ENCODE peak calls at places on chromosomes 3 and 15, in seven cellular contexts. B is endothelial cell of umbilical vein, N is HCT116, M is neural progenitor cell, U is PC-9, V is GM23248, I is IMR-90. O is an unnamed sample. For H4K20me1, the result is how much of the 10 kb centered on the place peaks cover.

GRCh38 chr3:177830411-177830849 is 633.1 kb upstream of the TBL1XR1 start:
- DNase-seq in B (no peak), M (no peak), I (peak), N (no peak), V (peak), U (no peak), O (peak)

GRCh38 chr3:140469491-140469890 is 208.4 kb upstream of the TRIM42 start:
- DNase-seq in N (no peak), M (no peak), I (no peak), U (no peak), V (peak), B (no peak), O (peak)

GRCh38 chr3:16687206-16687605 is 82.0 kb upstream of the DAZL start:
- DNase-seq in I (no peak), V (no peak), N (no peak), M (peak), U (no peak), B (no peak), O (no peak)

GRCh38 chr3:37963635-37964034 is 27.0 kb upstream of the VILL start:
- DNase-seq in M (no peak), N (no peak), V (no peak), I (no peak), U (no peak), B (no peak), O (no peak)

GRCh38 chr3:124398594-124398993 is 331.7 kb upstream of the UMPS start:
- DNase-seq in V (no peak), U (no peak), I (no peak), M (no peak), N (no peak), B (no peak), O (no peak)

GRCh38 chr3:181210275-181210674 is 220.7 kb upstream of the DNAJC19 start:
- DNase-seq in I (peak), V (peak), N (peak), M (peak), U (no peak), B (peak), O (peak)

GRCh38 chr3:27185231-27185989 is 183.8 kb downstream of the NEK10 start:
- DNase-seq in M (no peak), B (no peak), V (no peak), N (no peak), I (no peak), U (no peak), O (no peak)

GRCh38 chr3:129579991-129580390 is 26.5 kb downstream of the PLXND1 start:
- DNase-seq in B (no peak), M (no peak), I (no peak), V (no peak), U (no peak), N (no peak), O (no peak)

GRCh38 chr15:89334510-89335288 is at the start of gene POLG:
- DNase-seq in N (peak), B (peak), U (peak), M (peak), I (peak), V (peak), O (peak)

GRCh38 chr15:60370804-60371700 is 26.7 kb downstream of the ANXA2 start:
- DNase-seq in V (peak), U (peak), B (peak), M (no peak), N (peak), I (peak), O (peak)

GRCh38 chr15:99057697-99058420 is 47.0 kb upstream of the SYNM start:
- DNase-seq in B (peak), V (no peak), U (no peak), M (no peak), N (no peak), I (no peak), O (no peak)

GRCh38 chr3:190119734-190120133 is 963 bp downstream of the P3H2 start:
- DNase-seq in V (no peak), I (no peak), B (no peak), U (no peak), M (no peak), N (no peak), O (no peak)
- H3K4me3 ChIP-seq in V (peak), I (peak), B (no peak), U (peak), M (peak), N (peak), O (peak)

GRCh38 chr15:57044072-57044702 is 125.7 kb downstream of the TCF12 start:
- DNase-seq in U (no peak), N (no peak), V (no peak), B (no peak), I (no peak), M (no peak), O (no peak)

GRCh38 chr15:57045741-57046382 is 127.4 kb downstream of the TCF12 start:
- DNase-seq in U (no peak), M (no peak), V (no peak), B (no peak), N (no peak), I (no peak), O (no peak)

GRCh38 chr15:57041416-57041815 is 123.0 kb downstream of the TCF12 start:
- DNase-seq in I (no peak), B (peak), U (no peak), N (no peak), M (no peak), V (no peak), O (no peak)

GRCh38 chr15:57048930-57049550 is 130.6 kb downstream of the TCF12 start:
- DNase-seq in I (peak), N (no peak), U (no peak), V (no peak), B (no peak), M (no peak), O (peak)

GRCh38 chr15:57044961-57045360 is 126.5 kb downstream of the TCF12 start:
- DNase-seq in N (no peak), I (no peak), U (no peak), B (no peak), V (no peak), M (no peak), O (no peak)
- H4K20me1 ChIP-seq in N (under half), I (under half), U (under half), B (under half), V (under half), M (half or more), O (under half)

DNA sequence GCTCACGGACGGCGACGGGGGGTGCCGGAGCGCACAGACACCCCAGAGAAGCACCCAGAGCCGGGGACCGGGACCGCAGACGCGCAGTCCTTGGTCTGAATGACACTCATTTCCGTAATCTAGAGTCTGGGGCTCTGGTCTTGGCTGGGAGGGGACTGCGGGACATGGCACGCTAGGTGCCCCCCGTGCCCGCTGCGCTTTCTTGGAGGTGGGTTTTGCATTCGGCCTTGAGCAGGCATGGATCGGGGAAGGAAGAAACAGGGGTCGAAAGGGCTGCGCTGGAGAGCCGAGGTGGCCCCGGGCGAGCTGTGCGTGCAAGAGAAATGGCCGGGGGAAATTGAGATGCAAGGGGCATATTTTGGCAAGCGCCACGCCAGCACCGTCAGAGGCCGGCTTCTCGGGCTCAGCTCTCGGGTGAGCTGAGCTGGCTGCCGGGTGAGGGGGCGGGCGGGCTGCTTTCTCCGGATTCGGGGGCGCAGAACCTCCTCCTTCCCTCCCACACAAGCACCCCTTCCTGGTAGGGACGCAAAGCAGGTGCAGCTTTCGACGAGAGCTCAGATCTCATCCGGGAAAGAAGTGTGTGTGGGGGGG is 867 bp upstream of the NTRK3 start:
- DNase-seq in N (no peak), B (no peak), M (peak), U (no peak), V (peak), I (no peak), O (no peak)
- H3K4me3 ChIP-seq in N (no peak), B (no peak), M (peak), U (no peak), V (peak), I (no peak), O (peak)

GRCh38 chr3:149655826-149656599 is 1.8 kb downstream of the WWTR1 start:
- DNase-seq in I (no peak), B (peak), V (peak), N (no peak), U (no peak), M (no peak), O (peak)
- H4K20me1 ChIP-seq in I (half or more), B (under half), V (under half), N (under half), U (under half), M (under half), O (half or more)

GRCh38 chr3:115246621-115247020 is 99.5 kb upstream of the ZBTB20 start:
- DNase-seq in M (no peak), V (peak), I (peak), B (no peak), N (no peak), U (no peak), O (peak)
- H3K4me3 ChIP-seq in M (no peak), V (no peak), I (no peak), B (no peak), N (no peak), U (no peak), O (no peak)

GRCh38 chr15:51842265-51842664 is 12.8 kb downstream of the TMOD3 start:
- DNase-seq in U (no peak), B (no peak), V (no peak), M (no peak), I (no peak), N (no peak), O (no peak)
- H4K20me1 ChIP-seq in U (under half), B (under half), V (under half), M (under half), I (half or more), N (under half), O (half or more)

GRCh38 chr3:68436619-68437411 is 495.5 kb downstream of the TAFA4 start:
- DNase-seq in B (no peak), M (no peak), V (no peak), I (no peak), N (no peak), U (no peak), O (no peak)
- H3K4me3 ChIP-seq in B (no peak), M (no peak), V (no peak), I (no peak), N (no peak), U (no peak), O (no peak)

DNA sequence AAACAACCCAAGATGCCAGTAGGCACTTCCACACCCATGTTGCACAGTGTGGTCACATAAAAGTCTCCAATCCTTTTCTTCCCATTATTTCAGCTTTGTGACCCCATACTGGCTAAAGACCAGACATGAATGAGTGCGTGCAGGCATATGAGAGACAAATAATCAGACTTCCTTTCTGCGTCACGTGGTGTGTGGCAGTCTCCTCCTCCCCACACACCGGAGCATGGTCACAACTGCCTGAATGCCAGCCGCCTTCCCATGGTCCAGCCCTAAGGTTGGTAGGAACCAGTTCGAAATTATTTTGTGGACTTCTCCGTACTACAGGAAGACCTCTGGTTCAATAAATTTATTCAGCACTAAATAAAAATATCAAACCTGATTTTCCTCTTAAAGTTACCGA is 65.5 kb downstream of the VGLL4 start:
- DNase-seq in M (no peak), U (no peak), V (no peak), I (no peak), B (no peak), N (no peak), O (no peak)
- H4K20me1 ChIP-seq in M (half or more), U (half or more), V (under half), I (half or more), B (under half), N (under half), O (half or more)